ENCODE peak calls at places on chromosomes 6 and 20, in six cellular contexts. M is T-helper 9 cell; X is WTC11; B is AG04450; D is activated CD4-positive, alpha-beta memory T cell treated with anti-CD3 and anti-CD28 coated beads, Interleukin-2, amount 10 ng/mL, durations not matched to agents 7 days and 5 days; O is A549. Z is an unnamed sample.

GRCh38 chr6:127946388-127946787 is 45.5 kb upstream of the THEMIS start:
- DNase-seq in M (no peak), B (no peak), X (no peak), O (no peak), D (no peak), Z (no peak)

GRCh38 chr6:41705996-41706835 is 29.2 kb downstream of the TFEB start:
- DNase-seq in X (peak), O (peak), D (peak), B (no peak), M (peak), Z (peak)

GRCh38 chr6:3226422-3227362 is 761 bp downstream of the TUBB2B start:
- DNase-seq in D (no peak), O (no peak), X (peak), B (no peak), M (peak), Z (no peak)

GRCh38 chr6:26027491-26028211 is 59.6 kb upstream of the HFE start:
- DNase-seq in X (no peak), D (no peak), O (no peak), M (no peak), B (no peak), Z (no peak)

GRCh38 chr6:28489366-28490190 is 26.0 kb downstream of the GPX6 start:
- DNase-seq in M (no peak), O (peak), D (peak), B (peak), X (peak), Z (no peak)

GRCh38 chr20:56945057-56945456 is 316.0 kb downstream of the TFAP2C start:
- DNase-seq in X (no peak), D (no peak), M (no peak), B (no peak), O (no peak), Z (no peak)

GRCh38 chr6:87660226-87660886 is 41.7 kb downstream of the AKIRIN2 start:
- DNase-seq in D (no peak), X (no peak), M (no peak), O (no peak), B (peak), Z (no peak)

GRCh38 chr6:41966214-41966920 is 24.8 kb upstream of the CCND3 start:
- DNase-seq in D (no peak), X (no peak), M (no peak), O (no peak), B (no peak), Z (no peak)

GRCh38 chr6:133646021-133646682 is 242.8 kb upstream of the TCF21 start:
- DNase-seq in D (no peak), B (no peak), X (no peak), M (no peak), O (peak), Z (no peak)

GRCh38 chr6:142518126-142518525 is 216.3 kb downstream of the ADGRG6 start:
- DNase-seq in D (no peak), B (no peak), X (no peak), M (no peak), O (no peak), Z (no peak)

GRCh38 chr6:137076277-137077068 is 31.7 kb upstream of the IL20RA start:
- DNase-seq in D (peak), B (peak), O (peak), M (peak), X (peak), Z (peak)

GRCh38 chr6:1952726-1953360 is 292.6 kb downstream of the GMDS start:
- DNase-seq in O (peak), X (no peak), D (no peak), M (no peak), B (peak), Z (no peak)

GRCh38 chr20:32037929-32038328 is 14.1 kb upstream of the HCK start:
- DNase-seq in D (no peak), O (peak), B (no peak), X (no peak), M (no peak), Z (no peak)

GRCh38 chr6:159056432-159056831 is 11.6 kb upstream of the TAGAP start:
- DNase-seq in M (no peak), B (no peak), O (no peak), X (no peak), D (no peak), Z (no peak)

GRCh38 chr6:160714731-160715130 is 12.7 kb downstream of the PLG start:
- DNase-seq in B (no peak), D (no peak), O (no peak), M (no peak), X (no peak), Z (no peak)

GRCh38 chr6:4870821-4871494 is 94.8 kb downstream of the CDYL start:
- DNase-seq in X (no peak), O (no peak), B (no peak), M (no peak), D (no peak), Z (no peak)

GRCh38 chr20:42277203-42277602 is 659.0 kb upstream of the CHD6 start:
- DNase-seq in D (no peak), O (no peak), M (no peak), X (no peak), B (no peak), Z (no peak)

GRCh38 chr6:84554706-84555105 is 209.7 kb downstream of the TBX18 start:
- DNase-seq in M (no peak), O (no peak), B (no peak), X (no peak), D (no peak), Z (no peak)

GRCh38 chr6:13407709-13408695 is 79.4 kb downstream of the GFOD1 start:
- DNase-seq in X (no peak), M (no peak), O (peak), B (peak), D (no peak), Z (no peak)

GRCh38 chr6:12522347-12522746 is 194.2 kb upstream of the PHACTR1 start:
- DNase-seq in D (no peak), B (no peak), O (no peak), X (no peak), M (no peak), Z (no peak)

GRCh38 chr6:85136310-85136709 is 313.6 kb upstream of the NT5E start:
- DNase-seq in B (no peak), X (no peak), O (peak), D (no peak), M (no peak), Z (no peak)

GRCh38 chr6:83613378-83613777 is 95.5 kb downstream of the SNAP91 start:
- DNase-seq in D (no peak), M (no peak), X (no peak), B (no peak), O (no peak), Z (no peak)

GRCh38 chr20:41245086-41245707 is 72.3 kb downstream of the ZHX3 start:
- DNase-seq in D (no peak), M (no peak), B (no peak), O (no peak), X (peak), Z (no peak)

GRCh38 chr6:37320649-37321048 is 33.1 kb upstream of the RNF8 start:
- DNase-seq in M (no peak), B (no peak), D (no peak), O (no peak), X (no peak), Z (no peak)

GRCh38 chr20:7792131-7792869 is 148.0 kb downstream of the HAO1 start:
- DNase-seq in B (no peak), D (no peak), M (no peak), O (no peak), X (no peak), Z (no peak)

GRCh38 chr20:36339646-36340592 is 33.8 kb downstream of the DLGAP4 start:
- DNase-seq in X (peak), O (no peak), D (no peak), M (no peak), B (no peak), Z (no peak)

Z was measured in effector memory CD8-positive, alpha-beta T cell.